ENCODE peak calls at places on chromosomes 7 and 10, in eight cellular contexts. K, R, W, A, T, Z, S and X are unnamed samples.

GRCh38 chr7:19404912-19405329 is 259.7 kb upstream of the FERD3L start:
- DNase-seq in K (no peak), R (no peak), W (no peak), A (peak), T (no peak), Z (no peak), S (peak), X (peak)

GRCh38 chr10:129532838-129533237 is 65.8 kb downstream of the MGMT start:
- DNase-seq in K (no peak), R (no peak), W (no peak), A (no peak), T (peak), Z (no peak), S (no peak), X (no peak)

GRCh38 chr7:34747842-34748241 is 89.8 kb downstream of the NPSR1 start:
- DNase-seq in K (no peak), R (peak), W (no peak), A (no peak), T (no peak), Z (no peak), S (no peak), X (no peak)

GRCh38 chr7:73361340-73361739 is 33.4 kb downstream of the FKBP6 start:
- DNase-seq in K (no peak), R (no peak), W (no peak), A (no peak), T (no peak), Z (no peak), S (no peak), X (no peak)

GRCh38 chr10:77228559-77228958 is 409.0 kb downstream of the KCNMA1 start:
- DNase-seq in K (no peak), R (no peak), W (no peak), A (no peak), T (no peak), Z (no peak), S (no peak), X (no peak)

GRCh38 chr7:139828880-139829653 is at the start of gene TBXAS1:
- DNase-seq in K (no peak), R (peak), W (no peak), A (no peak), T (peak), Z (peak), S (peak), X (no peak)

GRCh38 chr10:92901819-92902234 is 53.5 kb downstream of the EXOC6 start:
- DNase-seq in K (peak), R (no peak), W (no peak), A (peak), T (peak), Z (peak), S (no peak), X (no peak)

GRCh38 chr10:67011981-67012380 is 86.1 kb downstream of the LRRTM3 start:
- DNase-seq in K (no peak), R (no peak), W (no peak), A (no peak), T (no peak), Z (no peak), S (no peak), X (no peak)

GRCh38 chr7:151518105-151518780 is 1.5 kb downstream of the RHEB start:
- DNase-seq in K (no peak), R (peak), W (peak), A (peak), T (peak), Z (peak), S (peak), X (peak)

GRCh38 chr10:6229746-6230145 is 27.0 kb downstream of the PFKFB3 start:
- DNase-seq in K (no peak), R (no peak), W (no peak), A (no peak), T (no peak), Z (no peak), S (no peak), X (no peak)

GRCh38 chr10:6920072-6921019 is 340.3 kb upstream of the PRKCQ start:
- DNase-seq in K (peak), R (peak), W (peak), A (peak), T (peak), Z (peak), S (peak), X (peak)

GRCh38 chr7:79497728-79498127 is 44.3 kb upstream of the MAGI2 start:
- DNase-seq in K (no peak), R (no peak), W (no peak), A (no peak), T (no peak), Z (no peak), S (no peak), X (no peak)

GRCh38 chr10:86439544-86439943 is 72.9 kb upstream of the GRID1 start:
- DNase-seq in K (no peak), R (peak), W (peak), A (no peak), T (no peak), Z (no peak), S (peak), X (no peak)

GRCh38 chr10:28681928-28682750 is 4.8 kb downstream of the BAMBI start:
- DNase-seq in K (no peak), R (no peak), W (no peak), A (no peak), T (no peak), Z (no peak), S (no peak), X (no peak)

GRCh38 chr10:102420810-102421644 is at the start of gene FBXL15:
- DNase-seq in K (peak), R (peak), W (peak), A (peak), T (peak), Z (peak), S (peak), X (peak)
- TF ChIP-seq CTCF in K (no peak), R (peak), W (no peak), A (no peak), T (peak), Z (no peak), S (no peak), X (no peak)

GRCh38 chr7:99499713-99500636 is at the start of gene ZNF394:
- DNase-seq in K (peak), R (peak), W (peak), A (peak), T (peak), Z (peak), S (peak), X (peak)

GRCh38 chr7:99505324-99505662 is 831 bp downstream of the ZKSCAN5 start:
- DNase-seq in K (no peak), R (no peak), W (no peak), A (no peak), T (no peak), Z (no peak), S (no peak), X (no peak)

GRCh38 chr7:99500637-99501009 is 542 bp upstream of the ZNF394 start:
- DNase-seq in K (no peak), R (no peak), W (peak), A (no peak), T (no peak), Z (no peak), S (no peak), X (no peak)

GRCh38 chr7:99504281-99504602 is 220 bp upstream of the ZKSCAN5 start:
- DNase-seq in K (no peak), R (no peak), W (no peak), A (no peak), T (no peak), Z (no peak), S (no peak), X (no peak)

GRCh38 chr7:99504603-99505323 is at the start of gene ZKSCAN5:
- DNase-seq in K (peak), R (peak), W (peak), A (peak), T (peak), Z (peak), S (peak), X (peak)
- TF ChIP-seq CTCF in K (no peak), R (no peak), W (no peak), A (no peak), T (no peak), Z (no peak), S (peak), X (no peak)

DNA sequence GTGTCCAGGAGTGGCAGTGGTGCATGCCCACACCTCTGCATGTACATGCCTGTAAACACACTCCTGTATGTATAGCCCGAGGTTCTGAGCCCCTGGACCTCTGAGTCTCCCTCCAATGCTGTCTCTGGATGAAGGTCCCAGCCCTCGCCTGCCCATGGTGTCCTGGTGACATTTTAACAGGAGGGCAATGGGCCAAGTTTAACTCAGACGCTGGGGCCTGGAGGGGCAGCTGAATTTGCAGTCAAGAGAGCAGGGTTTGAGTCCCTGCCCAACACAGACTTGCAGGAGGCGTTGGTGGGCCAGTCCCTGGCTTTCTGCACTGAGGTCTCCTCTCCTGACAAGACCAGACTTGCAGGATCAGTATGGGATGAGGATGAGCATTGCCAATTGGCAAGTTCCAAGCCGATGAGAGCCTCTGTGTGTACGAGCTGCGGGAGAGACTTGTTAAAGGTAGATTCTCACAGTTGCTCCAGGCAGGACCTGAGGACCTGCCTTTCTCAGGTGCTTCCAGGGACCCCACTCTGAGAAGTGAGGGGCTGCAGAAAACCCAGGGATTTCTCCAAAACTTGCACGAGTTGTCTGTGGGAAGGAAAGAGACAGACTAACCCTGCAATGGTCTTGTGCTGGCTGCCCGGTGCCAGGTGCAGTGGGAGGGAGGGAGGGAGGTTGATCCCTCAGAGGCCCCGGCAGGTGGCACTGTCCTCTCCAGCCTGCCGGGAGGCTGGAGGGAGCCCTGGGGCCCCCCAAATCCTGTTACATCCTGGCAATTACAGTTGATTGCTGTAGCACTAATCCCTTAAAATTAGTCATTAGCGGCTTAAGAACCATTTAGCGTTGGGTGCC is 142.0 kb downstream of the ELFN1 start:
- DNase-seq in K (peak), R (no peak), W (peak), A (no peak), T (no peak), Z (no peak), S (no peak), X (no peak)
- TF ChIP-seq CTCF in K (peak), R (no peak), W (no peak), A (no peak), T (no peak), Z (no peak), S (peak), X (no peak)

GRCh38 chr10:106722524-106722923 is 442.0 kb downstream of the SORCS1 start:
- DNase-seq in K (no peak), R (no peak), W (no peak), A (no peak), T (no peak), Z (no peak), S (no peak), X (no peak)
- TF ChIP-seq CTCF in K (no peak), R (no peak), W (no peak), A (no peak), T (no peak), Z (no peak), S (no peak), X (no peak)

GRCh38 chr7:97872025-97872669 is at the start of gene ASNS:
- DNase-seq in K (peak), R (peak), W (peak), A (peak), T (peak), Z (peak), S (peak), X (peak)
- TF ChIP-seq CTCF in K (no peak), R (no peak), W (no peak), A (no peak), T (no peak), Z (no peak), S (no peak), X (no peak)

GRCh38 chr7:101212014-101212413 is 5.4 kb downstream of the PLOD3 start:
- DNase-seq in K (no peak), R (no peak), W (no peak), A (no peak), T (no peak), Z (no peak), S (no peak), X (no peak)
- TF ChIP-seq CTCF in K (no peak), R (no peak), W (no peak), A (no peak), T (no peak), Z (no peak), S (no peak), X (no peak)

DNA sequence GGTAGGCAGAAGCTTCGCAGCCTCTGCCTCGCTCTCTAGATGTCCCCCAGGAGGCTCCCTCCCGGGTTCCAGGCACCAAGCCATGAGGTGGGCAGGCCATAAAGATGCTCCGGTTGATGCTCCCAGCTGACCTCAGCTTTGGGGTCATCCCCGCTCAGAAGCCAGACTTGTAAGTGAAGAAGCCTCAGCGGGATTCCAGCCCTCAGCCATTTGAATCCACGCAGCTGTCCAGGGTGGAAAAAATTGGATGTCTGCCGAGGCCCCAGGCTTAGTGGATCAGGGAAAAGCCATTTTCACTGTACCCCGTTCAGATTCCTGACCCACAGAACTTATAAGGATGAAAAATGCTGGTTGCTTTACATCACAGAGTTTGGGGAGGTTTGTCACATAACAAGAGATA is 49.1 kb upstream of the CPN1 start:
- DNase-seq in K (no peak), R (no peak), W (no peak), A (no peak), T (no peak), Z (no peak), S (no peak), X (no peak)
- TF ChIP-seq CTCF in K (no peak), R (no peak), W (no peak), A (no peak), T (no peak), Z (no peak), S (no peak), X (no peak)

GRCh38 chr7:148110097-148110868 is 480.3 kb upstream of the C7orf33 start:
- DNase-seq in K (no peak), R (no peak), W (no peak), A (no peak), T (no peak), Z (no peak), S (no peak), X (no peak)
- TF ChIP-seq CTCF in K (no peak), R (no peak), W (no peak), A (no peak), T (no peak), Z (no peak), S (no peak), X (no peak)

DNA sequence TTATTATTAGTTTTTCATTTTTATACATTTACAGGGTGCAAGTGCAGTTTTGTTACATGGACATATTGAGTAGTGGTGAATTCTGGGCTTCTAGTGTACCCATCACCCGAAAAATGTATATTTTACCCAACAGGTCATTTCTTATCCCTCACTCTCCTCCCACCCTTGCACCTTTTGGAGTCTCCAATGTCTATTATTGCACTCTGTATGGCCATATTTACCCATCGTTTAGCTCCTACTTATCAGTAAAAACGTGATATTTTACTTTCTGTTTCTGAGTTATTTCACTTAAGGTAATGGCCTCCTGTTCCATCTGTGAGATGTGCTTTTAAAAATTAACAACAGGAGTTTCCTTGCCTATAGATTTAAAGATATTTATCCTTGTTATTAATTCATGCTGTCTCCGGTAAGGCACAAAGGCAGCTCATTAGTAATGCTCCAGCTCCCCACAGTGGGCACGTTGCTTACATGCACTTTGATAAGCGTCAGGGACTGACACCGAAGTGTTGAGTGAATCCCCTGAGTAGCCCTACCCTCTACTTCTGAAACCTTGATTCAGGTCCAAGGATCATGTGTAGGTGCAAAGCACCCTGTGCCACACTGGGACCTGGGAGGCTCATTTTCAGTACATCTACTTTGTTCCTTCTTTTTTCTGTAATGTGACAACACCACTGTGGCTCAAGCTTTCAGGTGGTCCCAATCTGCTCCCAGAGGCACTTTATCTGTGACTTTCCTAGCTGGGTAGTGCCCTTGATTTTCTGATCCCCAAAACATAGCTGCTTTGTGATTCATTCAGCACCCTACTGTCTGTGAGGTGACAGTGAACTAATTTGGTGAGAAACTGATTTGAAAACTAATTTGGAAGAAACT is 27.3 kb downstream of the HYAL4 start:
- DNase-seq in K (peak), R (peak), W (no peak), A (peak), T (no peak), Z (peak), S (peak), X (no peak)
- TF ChIP-seq CTCF in K (peak), R (peak), W (peak), A (peak), T (no peak), Z (peak), S (peak), X (peak)